ENCODE peak calls at places on chromosomes 13 and 19, in seven cellular contexts. H is midbrain; I is cardiac fibroblast; L is A172; F is CD4-positive, CD25-positive, alpha-beta regulatory T cell; G is NCI-H82; A is Peyer's patch. D is an unnamed sample.
A peak's percentile ranks its signal among the peaks of the same experiment; 100 is the strongest.

GRCh38 chr19:10112037-10112751 is 701 bp downstream of the P2RY11 start:
- DNase-seq in L (peak; percentile 38), I (peak; percentile 60), F (no peak), A (no peak), G (peak; percentile 23), H (no peak), D (peak; percentile 55)

GRCh38 chr13:93116809-93117208 is 109.8 kb upstream of the GPC6 start:
- DNase-seq in L (no peak), G (peak; percentile 67), I (peak; percentile 6), F (no peak), H (no peak), A (no peak), D (no peak)

GRCh38 chr19:44548736-44549135 is 19.3 kb upstream of the CEACAM20 start:
- DNase-seq in H (no peak), F (no peak), I (peak; percentile 91), A (no peak), L (peak; percentile 68), G (no peak), D (no peak)

GRCh38 chr19:10021863-10022262 is 8.6 kb downstream of the RDH8 start:
- DNase-seq in H (no peak), I (no peak), G (no peak), F (no peak), A (no peak), L (no peak), D (no peak)

GRCh38 chr13:33108620-33109019 is 92.4 kb downstream of the KL start:
- DNase-seq in H (no peak), F (no peak), A (no peak), I (peak; percentile 44), G (no peak), L (no peak), D (no peak)

GRCh38 chr19:45470147-45471081 is 2.6 kb downstream of the FOSB start:
- DNase-seq in A (no peak), F (peak; percentile 40), I (peak; percentile 65), G (no peak), L (peak; percentile 13), H (no peak), D (no peak)

GRCh38 chr13:34039678-34040077 is 221.7 kb downstream of the RFC3 start:
- DNase-seq in L (no peak), G (no peak), F (no peak), I (no peak), H (no peak), A (no peak), D (no peak)

GRCh38 chr13:98492335-98493034 is 84.4 kb downstream of the STK24 start:
- DNase-seq in I (peak; percentile 40), F (no peak), H (no peak), G (no peak), L (no peak), A (no peak), D (no peak)

GRCh38 chr19:33426621-33427475 is 53.3 kb downstream of the CEBPG start:
- DNase-seq in H (no peak), A (no peak), G (peak; percentile 31), I (no peak), F (no peak), L (no peak), D (no peak)

GRCh38 chr19:6663236-6664187 is 6.4 kb downstream of the TNFSF14 start:
- DNase-seq in F (no peak), G (no peak), L (no peak), A (peak; percentile 32), H (no peak), I (peak; percentile 62), D (no peak)

GRCh38 chr19:6767081-6767356 is 216 bp downstream of the SH2D3A start:
- DNase-seq in L (no peak), H (no peak), F (no peak), A (no peak), I (no peak), G (no peak), D (no peak)

GRCh38 chr19:12871681-12872080 is 9.6 kb downstream of the DNASE2 start:
- DNase-seq in I (no peak), F (no peak), H (no peak), L (no peak), G (no peak), A (no peak), D (no peak)

GRCh38 chr13:42478531-42479156 is 95.3 kb upstream of the TNFSF11 start:
- DNase-seq in I (peak; percentile 59), H (no peak), A (no peak), F (peak; percentile 9), L (peak; percentile 14), G (peak; percentile 46), D (no peak)

GRCh38 chr19:55253842-55254624 is 4.8 kb downstream of the PPP6R1 start:
- DNase-seq in F (peak; percentile 84), G (no peak), I (no peak), H (peak; percentile 3), L (no peak), A (no peak), D (peak; percentile 50)

GRCh38 chr13:49954674-49955455 is 18.7 kb upstream of the SPRYD7 start:
- DNase-seq in G (no peak), F (no peak), I (no peak), A (peak; percentile 51), L (no peak), H (no peak), D (no peak)

GRCh38 chr19:55005684-55006488 is 32.2 kb downstream of the GP6 start:
- DNase-seq in A (no peak), F (peak; percentile 88), H (peak; percentile 9), L (peak; percentile 100), I (peak; percentile 65), G (peak; percentile 30), D (peak; percentile 11)